ENCODE peak calls at places on chromosomes 3 and 15, in five cellular contexts. B is ACHN, W is NCI-H446 treated with DMSO at 0.1 percent for 48 hours, L is SW480, Y is NAMALWA. S is an unnamed sample.

GRCh38 chr15:71962537-71962936 is 152.2 kb downstream of the NR2E3 start:
- DNase-seq in B (no peak), W (no peak), L (no peak), Y (no peak), S (no peak)

GRCh38 chr3:193982258-193982659 is 153.7 kb upstream of the HES1 start:
- DNase-seq in B (no peak), W (peak), L (no peak), Y (no peak), S (peak)

GRCh38 chr15:70086636-70087035 is 11.1 kb downstream of the TLE3 start:
- DNase-seq in B (no peak), W (no peak), L (no peak), Y (no peak), S (no peak)

GRCh38 chr3:81443457-81443782 is 318.0 kb downstream of the GBE1 start:
- DNase-seq in B (no peak), W (no peak), L (no peak), Y (no peak), S (no peak)

GRCh38 chr3:42741796-42742195 is 31.3 kb downstream of the CCDC13 start:
- DNase-seq in B (no peak), W (no peak), L (no peak), Y (no peak), S (peak)

GRCh38 chr3:9912294-9912935 is 4.5 kb upstream of the IL17RC start:
- DNase-seq in B (no peak), W (no peak), L (no peak), Y (no peak), S (no peak)

GRCh38 chr15:73888224-73889041 is 15.1 kb downstream of the TBC1D21 start:
- DNase-seq in B (no peak), W (no peak), L (no peak), Y (no peak), S (no peak)

GRCh38 chr3:133404925-133405324 is 5.1 kb downstream of the BFSP2 start:
- DNase-seq in B (no peak), W (no peak), L (no peak), Y (no peak), S (peak)

GRCh38 chr3:63908081-63908736 is 4.0 kb downstream of the SCAANT1 start:
- DNase-seq in B (peak), W (no peak), L (peak), Y (no peak), S (peak)

GRCh38 chr3:64691051-64691450 is 3.3 kb upstream of the ADAMTS9 start:
- DNase-seq in B (no peak), W (no peak), L (no peak), Y (no peak), S (no peak)

GRCh38 chr15:46280753-46281521 is 646.1 kb downstream of the SQOR start:
- DNase-seq in B (peak), W (no peak), L (peak), Y (peak), S (no peak)

GRCh38 chr15:60733196-60733595 is 254.3 kb upstream of the ICE2 start:
- DNase-seq in B (no peak), W (no peak), L (no peak), Y (no peak), S (no peak)

GRCh38 chr15:48592221-48592731 is 53.2 kb downstream of the FBN1 start:
- DNase-seq in B (no peak), W (no peak), L (no peak), Y (no peak), S (peak)

GRCh38 chr15:92224843-92225242 is 168.8 kb upstream of the ST8SIA2 start:
- DNase-seq in B (no peak), W (no peak), L (no peak), Y (no peak), S (no peak)

GRCh38 chr3:179186426-179186825 is 38.3 kb downstream of the PIK3CA start:
- DNase-seq in B (no peak), W (no peak), L (peak), Y (no peak), S (no peak)

GRCh38 chr3:54781728-54782127 is 146.1 kb downstream of the LRTM1 start:
- DNase-seq in B (no peak), W (no peak), L (no peak), Y (no peak), S (no peak)

GRCh38 chr3:115912372-115912771 is 289.1 kb downstream of the GAP43 start:
- DNase-seq in B (no peak), W (no peak), L (no peak), Y (no peak), S (peak)